ENCODE peak calls at places on chromosomes 11 and 22, in five cellular contexts. One of them, this sample, is unnamed.

GRCh38 chr11:122741613-122742012 is 86.1 kb downstream of the UBASH3B start:
- DNase-seq in RCC 7860: no peak
- DNase-seq in naive thymus-derived CD8-positive, alpha-beta T cell: no peak
- DNase-seq in HCEC 1CT: peak
- DNase-seq in NCI-H1092: no peak
- DNase-seq in this sample: no peak

GRCh38 chr11:46015941-46016340 is 93.5 kb downstream of the LARGE2 start:
- DNase-seq in RCC 7860: no peak
- DNase-seq in naive thymus-derived CD8-positive, alpha-beta T cell: no peak
- DNase-seq in HCEC 1CT: peak
- DNase-seq in NCI-H1092: no peak
- DNase-seq in this sample: no peak

GRCh38 chr11:72782081-72782920 is 11.5 kb downstream of the STARD10 start:
- DNase-seq in RCC 7860: no peak
- DNase-seq in naive thymus-derived CD8-positive, alpha-beta T cell: no peak
- DNase-seq in HCEC 1CT: no peak
- DNase-seq in NCI-H1092: peak
- DNase-seq in this sample: no peak

GRCh38 chr22:31343235-31344191 is 2.6 kb downstream of the PATZ1 start:
- DNase-seq in RCC 7860: no peak
- DNase-seq in naive thymus-derived CD8-positive, alpha-beta T cell: no peak
- DNase-seq in HCEC 1CT: no peak
- DNase-seq in NCI-H1092: peak
- DNase-seq in this sample: no peak

GRCh38 chr11:123143476-123143875 is 51.6 kb downstream of the CLMP start:
- DNase-seq in RCC 7860: no peak
- DNase-seq in naive thymus-derived CD8-positive, alpha-beta T cell: no peak
- DNase-seq in HCEC 1CT: no peak
- DNase-seq in NCI-H1092: no peak
- DNase-seq in this sample: no peak

GRCh38 chr11:110123003-110123402 is 29.8 kb downstream of the ZC3H12C start:
- DNase-seq in RCC 7860: no peak
- DNase-seq in naive thymus-derived CD8-positive, alpha-beta T cell: no peak
- DNase-seq in HCEC 1CT: peak
- DNase-seq in NCI-H1092: no peak
- DNase-seq in this sample: no peak

GRCh38 chr22:35625763-35626162 is 8.6 kb upstream of the MB start:
- DNase-seq in RCC 7860: no peak
- DNase-seq in naive thymus-derived CD8-positive, alpha-beta T cell: no peak
- DNase-seq in HCEC 1CT: no peak
- DNase-seq in NCI-H1092: no peak
- DNase-seq in this sample: no peak

GRCh38 chr11:103730151-103730940 is 306.1 kb upstream of the DDI1 start:
- DNase-seq in RCC 7860: no peak
- DNase-seq in naive thymus-derived CD8-positive, alpha-beta T cell: no peak
- DNase-seq in HCEC 1CT: peak
- DNase-seq in NCI-H1092: no peak
- DNase-seq in this sample: no peak

GRCh38 chr11:123654566-123655081 is at the start of gene SCN3B:
- DNase-seq in RCC 7860: no peak
- DNase-seq in naive thymus-derived CD8-positive, alpha-beta T cell: no peak
- DNase-seq in HCEC 1CT: no peak
- DNase-seq in NCI-H1092: peak
- DNase-seq in this sample: peak

GRCh38 chr11:107683807-107684206 is 28.0 kb downstream of the SLN start:
- DNase-seq in RCC 7860: no peak
- DNase-seq in naive thymus-derived CD8-positive, alpha-beta T cell: no peak
- DNase-seq in HCEC 1CT: peak
- DNase-seq in NCI-H1092: no peak
- DNase-seq in this sample: peak

GRCh38 chr11:86888164-86888977 is 66.8 kb downstream of the FZD4 start:
- DNase-seq in RCC 7860: no peak
- DNase-seq in naive thymus-derived CD8-positive, alpha-beta T cell: no peak
- DNase-seq in HCEC 1CT: no peak
- DNase-seq in NCI-H1092: no peak
- DNase-seq in this sample: no peak

GRCh38 chr11:76380161-76380976 is 563 bp downstream of the THAP12 start:
- DNase-seq in RCC 7860: no peak
- DNase-seq in naive thymus-derived CD8-positive, alpha-beta T cell: no peak
- DNase-seq in HCEC 1CT: peak
- DNase-seq in NCI-H1092: no peak
- DNase-seq in this sample: peak

GRCh38 chr11:128525411-128526243 is 61.7 kb downstream of the ETS1 start:
- DNase-seq in RCC 7860: peak
- DNase-seq in naive thymus-derived CD8-positive, alpha-beta T cell: peak
- DNase-seq in HCEC 1CT: peak
- DNase-seq in NCI-H1092: no peak
- DNase-seq in this sample: no peak

GRCh38 chr11:102010776-102011500 is 36.3 kb upstream of the CFAP300 start:
- DNase-seq in RCC 7860: peak
- DNase-seq in naive thymus-derived CD8-positive, alpha-beta T cell: no peak
- DNase-seq in HCEC 1CT: peak
- DNase-seq in NCI-H1092: no peak
- DNase-seq in this sample: peak

GRCh38 chr11:128739589-128739988 is 45.7 kb downstream of the FLI1 start:
- DNase-seq in RCC 7860: no peak
- DNase-seq in naive thymus-derived CD8-positive, alpha-beta T cell: no peak
- DNase-seq in HCEC 1CT: no peak
- DNase-seq in NCI-H1092: no peak
- DNase-seq in this sample: no peak

GRCh38 chr11:71330996-71331395 is 78.6 kb upstream of the SHANK2 start:
- DNase-seq in RCC 7860: no peak
- DNase-seq in naive thymus-derived CD8-positive, alpha-beta T cell: no peak
- DNase-seq in HCEC 1CT: no peak
- DNase-seq in NCI-H1092: no peak
- DNase-seq in this sample: no peak

GRCh38 chr11:78478536-78478935 is 60.9 kb upstream of the GAB2 start:
- DNase-seq in RCC 7860: no peak
- DNase-seq in naive thymus-derived CD8-positive, alpha-beta T cell: no peak
- DNase-seq in HCEC 1CT: no peak
- DNase-seq in NCI-H1092: no peak
- DNase-seq in this sample: no peak

GRCh38 chr11:62921201-62921572 is at the start of gene CHRM1:
- DNase-seq in RCC 7860: no peak
- DNase-seq in naive thymus-derived CD8-positive, alpha-beta T cell: no peak
- DNase-seq in HCEC 1CT: no peak
- DNase-seq in NCI-H1092: no peak
- DNase-seq in this sample: no peak